ENCODE peak calls at places on chromosomes 3 and 15, in six cellular contexts. A is HFFc6; K is CD4-positive, alpha-beta T cell; G is endothelial cell; Z is astrocyte of the spinal cord; Q is RWPE1. V is an unnamed sample.

GRCh38 chr15:33448961-33449611 is 138.3 kb downstream of the RYR3 start:
- DNase-seq in A (no peak), K (no peak), G (no peak), Z (no peak), Q (peak), V (no peak)

GRCh38 chr3:134971359-134971758 is 176.3 kb downstream of the EPHB1 start:
- DNase-seq in A (no peak), K (no peak), G (no peak), Z (no peak), Q (no peak), V (no peak)

GRCh38 chr3:99509224-99509623 is 129.2 kb upstream of the COL8A1 start:
- DNase-seq in A (peak), K (no peak), G (no peak), Z (peak), Q (no peak), V (no peak)

GRCh38 chr3:12935023-12935860 is 93.9 kb upstream of the RPL32 start:
- DNase-seq in A (no peak), K (no peak), G (no peak), Z (no peak), Q (no peak), V (no peak)

GRCh38 chr3:187943677-187944390 is 198.6 kb upstream of the BCL6 start:
- DNase-seq in A (no peak), K (no peak), G (no peak), Z (peak), Q (peak), V (peak)

GRCh38 chr3:172145287-172145686 is 105.9 kb downstream of the FNDC3B start:
- DNase-seq in A (no peak), K (no peak), G (no peak), Z (no peak), Q (no peak), V (no peak)

GRCh38 chr15:32919749-32920414 is 202.1 kb downstream of the GREM1 start:
- DNase-seq in A (peak), K (no peak), G (no peak), Z (peak), Q (no peak), V (no peak)

GRCh38 chr3:165544432-165544831 is 292.8 kb downstream of the BCHE start:
- DNase-seq in A (no peak), K (no peak), G (no peak), Z (no peak), Q (no peak), V (no peak)

GRCh38 chr3:177236704-177237103 is 39.4 kb upstream of the TBL1XR1 start:
- DNase-seq in A (no peak), K (no peak), G (no peak), Z (no peak), Q (no peak), V (no peak)

GRCh38 chr3:187261541-187261969 is 30.0 kb downstream of the MASP1 start:
- DNase-seq in A (peak), K (no peak), G (no peak), Z (peak), Q (no peak), V (no peak)

GRCh38 chr3:193852901-193853300 is 259.9 kb downstream of the OPA1 start:
- DNase-seq in A (no peak), K (no peak), G (no peak), Z (peak), Q (no peak), V (no peak)

GRCh38 chr3:113952921-113953320 is 5.1 kb downstream of the ZDHHC23 start:
- DNase-seq in A (no peak), K (no peak), G (no peak), Z (no peak), Q (no peak), V (no peak)

GRCh38 chr15:90860942-90861675 is 7.3 kb upstream of the FURIN start:
- DNase-seq in A (no peak), K (no peak), G (no peak), Z (peak), Q (peak), V (no peak)

GRCh38 chr15:33737687-33738606 is 230.3 kb upstream of the CHRM5 start:
- DNase-seq in A (peak), K (peak), G (peak), Z (peak), Q (peak), V (no peak)

GRCh38 chr3:30500666-30501399 is 105.6 kb upstream of the TGFBR2 start:
- DNase-seq in A (no peak), K (no peak), G (no peak), Z (no peak), Q (no peak), V (no peak)

GRCh38 chr3:161558256-161558655 is 61.6 kb downstream of the OTOL1 start:
- DNase-seq in A (no peak), K (no peak), G (no peak), Z (peak), Q (no peak), V (no peak)

GRCh38 chr3:170154569-170155143 is 26.9 kb downstream of the PHC3 start:
- DNase-seq in A (no peak), K (no peak), G (no peak), Z (no peak), Q (no peak), V (no peak)

GRCh38 chr15:78093242-78094020 is 1.1 kb downstream of the SH2D7 start:
- DNase-seq in A (peak), K (no peak), G (no peak), Z (peak), Q (no peak), V (peak)

GRCh38 chr3:39288300-39288808 is 8.5 kb upstream of the CX3CR1 start:
- DNase-seq in A (peak), K (peak), G (peak), Z (peak), Q (peak), V (peak)

GRCh38 chr3:18809640-18810305 is 338.5 kb upstream of the KCNH8 start:
- DNase-seq in A (no peak), K (no peak), G (no peak), Z (no peak), Q (no peak), V (no peak)

GRCh38 chr3:126474498-126475410 is 937 bp downstream of the ZXDC start:
- DNase-seq in A (peak), K (peak), G (peak), Z (peak), Q (no peak), V (peak)

GRCh38 chr3:23576379-23576959 is 229.3 kb upstream of the UBE2E1 start:
- DNase-seq in A (no peak), K (no peak), G (no peak), Z (no peak), Q (no peak), V (no peak)

GRCh38 chr3:18249126-18249525 is 176.0 kb downstream of the SATB1 start:
- DNase-seq in A (no peak), K (no peak), G (no peak), Z (peak), Q (no peak), V (no peak)

GRCh38 chr3:172709776-172710708 is 825 bp downstream of the NCEH1 start:
- DNase-seq in A (peak), K (no peak), G (peak), Z (no peak), Q (peak), V (peak)

GRCh38 chr3:153911111-153911510 is 210.1 kb upstream of the ARHGEF26 start:
- DNase-seq in A (no peak), K (no peak), G (no peak), Z (no peak), Q (no peak), V (no peak)

GRCh38 chr15:33098082-33099058 is 96.1 kb downstream of the FMN1 start:
- DNase-seq in A (peak), K (no peak), G (no peak), Z (peak), Q (peak), V (no peak)

GRCh38 chr15:67746022-67746421 is 79.3 kb upstream of the SKOR1 start:
- DNase-seq in A (no peak), K (no peak), G (no peak), Z (no peak), Q (peak), V (no peak)

GRCh38 chr3:190182418-190183043 is 61.8 kb upstream of the P3H2 start:
- DNase-seq in A (peak), K (no peak), G (no peak), Z (peak), Q (no peak), V (no peak)

GRCh38 chr15:76964157-76964556 is 30.8 kb upstream of the PSTPIP1 start:
- DNase-seq in A (no peak), K (no peak), G (no peak), Z (no peak), Q (no peak), V (no peak)

GRCh38 chr3:162586591-162586990 is 1090.0 kb downstream of the OTOL1 start:
- DNase-seq in A (no peak), K (no peak), G (no peak), Z (peak), Q (no peak), V (no peak)

GRCh38 chr15:64911317-64912186 is at the start of gene ANKDD1A:
- DNase-seq in A (no peak), K (peak), G (peak), Z (peak), Q (peak), V (peak)

GRCh38 chr15:57415559-57415958 is 39.3 kb downstream of the CGNL1 start:
- DNase-seq in A (no peak), K (no peak), G (no peak), Z (no peak), Q (no peak), V (no peak)

GRCh38 chr15:63255485-63255990 is 21.9 kb upstream of the APH1B start:
- DNase-seq in A (no peak), K (no peak), G (no peak), Z (no peak), Q (no peak), V (no peak)

GRCh38 chr3:140186421-140186920 is 251.5 kb downstream of the CLSTN2 start:
- DNase-seq in A (peak), K (no peak), G (no peak), Z (peak), Q (peak), V (no peak)

GRCh38 chr15:67366904-67367303 is 112.3 kb downstream of the IQCH start:
- DNase-seq in A (no peak), K (no peak), G (no peak), Z (no peak), Q (no peak), V (no peak)

GRCh38 chr15:71660501-71660900 is 149.9 kb upstream of the NR2E3 start:
- DNase-seq in A (no peak), K (no peak), G (no peak), Z (no peak), Q (no peak), V (no peak)

GRCh38 chr3:51777985-51778384 is 1.1 kb downstream of the IQCF6 start:
- DNase-seq in A (no peak), K (no peak), G (no peak), Z (no peak), Q (no peak), V (peak)

GRCh38 chr3:13085081-13085845 is 12.0 kb upstream of the IQSEC1 start:
- DNase-seq in A (no peak), K (no peak), G (no peak), Z (no peak), Q (no peak), V (no peak)

GRCh38 chr15:70419046-70419445 is 321.3 kb upstream of the TLE3 start:
- DNase-seq in A (no peak), K (no peak), G (no peak), Z (no peak), Q (no peak), V (no peak)
- TF ChIP-seq CTCF in A (no peak), K (no peak), G (no peak), Z (no peak), Q (no peak), V (no peak)

DNA sequence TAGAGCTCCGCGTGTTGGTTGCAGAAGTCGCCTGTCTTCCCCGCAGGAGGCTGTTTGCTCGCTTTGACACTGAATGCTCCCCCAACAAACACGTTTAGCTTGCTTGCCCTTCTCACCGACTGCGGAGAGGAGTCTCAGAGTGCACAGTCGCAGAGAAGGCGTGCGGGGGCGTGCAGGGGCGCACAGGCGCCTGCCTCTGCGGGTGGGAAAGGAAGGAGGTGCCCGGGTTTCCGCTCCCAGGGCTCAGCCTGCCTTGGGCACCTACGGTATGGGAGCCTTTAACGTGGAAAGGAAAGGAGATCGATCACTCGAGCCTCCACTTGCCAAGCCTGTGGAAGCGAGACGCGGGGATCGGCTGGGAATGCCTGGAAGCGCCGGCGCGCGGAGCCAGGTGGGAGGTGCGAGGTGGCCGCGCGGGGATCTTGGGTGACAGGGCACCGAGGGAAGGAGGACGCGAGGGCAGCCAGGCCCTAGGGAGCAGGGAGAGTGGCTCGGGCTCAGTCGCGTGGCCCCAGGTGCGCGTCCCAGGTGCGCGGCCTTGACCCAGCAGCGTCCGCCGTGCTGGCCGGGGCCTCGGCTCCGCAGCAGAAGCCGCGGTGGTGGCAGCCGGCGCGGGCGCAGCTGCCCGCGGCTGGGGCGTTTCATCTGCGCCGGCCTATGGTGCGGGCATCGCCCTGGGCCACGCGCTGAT is at the start of gene FAN1:
- DNase-seq in A (peak), K (peak), G (peak), Z (peak), Q (peak), V (peak)
- TF ChIP-seq CTCF in A (no peak), K (no peak), G (no peak), Z (no peak), Q (no peak), V (no peak)

DNA sequence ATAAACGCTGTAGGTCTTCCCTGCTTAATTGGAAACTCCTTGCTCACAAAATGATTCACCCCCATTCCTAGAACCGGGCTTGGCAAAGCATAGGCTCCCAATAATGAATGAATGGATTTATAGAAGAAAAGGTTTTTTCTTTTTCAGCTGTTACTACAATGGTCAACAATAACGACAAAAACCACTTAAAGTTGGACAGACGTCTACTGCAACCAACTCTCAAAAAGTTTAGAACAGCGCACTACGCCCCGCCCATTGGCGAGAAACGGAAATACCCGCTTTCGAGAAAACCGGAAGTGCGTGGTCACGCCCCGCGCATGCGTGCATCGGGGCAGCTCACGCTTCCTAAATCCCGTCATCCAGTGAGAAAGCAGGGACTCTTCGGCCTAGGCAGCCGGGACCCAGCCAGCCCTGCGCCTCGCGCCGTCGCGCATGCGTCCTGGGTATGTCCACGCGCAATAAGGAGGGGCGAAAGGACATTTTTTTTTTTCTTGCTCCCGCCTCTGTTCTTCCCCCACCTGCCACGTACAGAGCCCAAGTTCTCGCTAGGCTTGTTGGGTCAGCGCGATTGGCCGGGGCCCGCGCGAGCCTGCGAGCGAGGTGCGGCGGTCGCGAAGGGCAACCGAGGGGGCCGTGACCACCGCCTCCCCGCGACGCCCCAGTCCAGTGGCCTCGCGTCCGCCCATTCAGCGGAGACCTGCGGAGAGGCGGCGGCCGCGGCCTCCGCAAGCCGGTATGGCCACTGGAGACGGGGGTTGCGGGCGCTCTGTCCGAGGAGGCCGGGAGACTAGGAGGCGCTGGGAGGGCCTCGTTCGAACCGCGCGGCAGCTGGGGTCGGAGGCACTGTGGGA is at the start of gene TFG:
- DNase-seq in A (peak), K (peak), G (peak), Z (peak), Q (peak), V (peak)
- TF ChIP-seq CTCF in A (no peak), K (no peak), G (no peak), Z (no peak), Q (no peak), V (no peak)

GRCh38 chr3:50237754-50238548 is 1.9 kb downstream of the GNAI2 start:
- DNase-seq in A (peak), K (peak), G (peak), Z (peak), Q (peak), V (peak)
- TF ChIP-seq CTCF in A (no peak), K (no peak), G (no peak), Z (no peak), Q (no peak), V (no peak)

GRCh38 chr3:63230146-63230545 is 48.0 kb upstream of the SYNPR start:
- DNase-seq in A (no peak), K (no peak), G (no peak), Z (no peak), Q (no peak), V (no peak)

GRCh38 chr3:63231556-63231955 is 46.6 kb upstream of the SYNPR start:
- DNase-seq in A (no peak), K (no peak), G (no peak), Z (no peak), Q (no peak), V (no peak)

GRCh38 chr3:63232764-63233396 is 45.2 kb upstream of the SYNPR start:
- DNase-seq in A (peak), K (no peak), G (no peak), Z (peak), Q (no peak), V (no peak)

GRCh38 chr3:63228087-63228486 is 50.0 kb upstream of the SYNPR start:
- DNase-seq in A (no peak), K (no peak), G (no peak), Z (no peak), Q (no peak), V (no peak)

GRCh38 chr3:63228677-63229076 is 49.4 kb upstream of the SYNPR start:
- DNase-seq in A (peak), K (no peak), G (peak), Z (peak), Q (peak), V (no peak)
- TF ChIP-seq CTCF in A (peak), K (no peak), G (peak), Z (peak), Q (peak), V (peak)

GRCh38 chr3:123193448-123194101 is 8.2 kb upstream of the SEC22A start:
- DNase-seq in A (no peak), K (no peak), G (no peak), Z (no peak), Q (no peak), V (no peak)

GRCh38 chr3:123198352-123198751 is 3.4 kb upstream of the SEC22A start:
- DNase-seq in A (no peak), K (no peak), G (no peak), Z (no peak), Q (no peak), V (no peak)

DNA sequence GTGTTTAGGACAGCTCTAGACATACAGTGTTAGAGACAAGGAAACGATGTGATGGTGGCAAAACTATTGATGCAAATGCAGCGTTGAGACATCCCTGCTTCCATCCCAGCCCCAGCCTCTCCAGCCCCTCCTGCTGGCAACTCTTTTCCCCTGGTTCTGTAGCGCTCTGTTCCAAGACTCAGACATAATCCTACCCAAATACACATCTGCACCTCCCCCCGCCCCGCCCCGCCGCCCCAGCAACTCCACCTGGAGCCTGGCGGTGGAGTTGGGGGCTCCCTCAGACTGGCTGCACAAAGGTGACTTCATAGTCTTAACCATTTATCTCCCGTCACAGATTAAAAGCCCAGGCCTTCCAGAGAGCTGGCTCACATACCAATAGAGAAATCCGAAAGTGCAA is 7.2 kb upstream of the SEC22A start:
- DNase-seq in A (no peak), K (no peak), G (peak), Z (peak), Q (no peak), V (peak)
- TF ChIP-seq CTCF in A (peak), K (no peak), G (no peak), Z (peak), Q (no peak), V (peak)

GRCh38 chr3:81245505-81245904 is 515.9 kb downstream of the GBE1 start:
- DNase-seq in A (no peak), K (no peak), G (no peak), Z (no peak), Q (no peak), V (no peak)

GRCh38 chr3:81245043-81245442 is 516.4 kb downstream of the GBE1 start:
- DNase-seq in A (no peak), K (no peak), G (no peak), Z (peak), Q (no peak), V (no peak)

GRCh38 chr3:81244196-81244595 is 517.2 kb downstream of the GBE1 start:
- DNase-seq in A (no peak), K (no peak), G (no peak), Z (no peak), Q (no peak), V (no peak)

GRCh38 chr3:81237193-81237592 is 524.3 kb downstream of the GBE1 start:
- DNase-seq in A (no peak), K (no peak), G (no peak), Z (no peak), Q (no peak), V (no peak)

GRCh38 chr3:81242871-81243270 is 518.6 kb downstream of the GBE1 start:
- DNase-seq in A (peak), K (no peak), G (no peak), Z (peak), Q (peak), V (no peak)
- TF ChIP-seq CTCF in A (peak), K (no peak), G (peak), Z (peak), Q (peak), V (no peak)

GRCh38 chr15:87500240-87500639 is 756.3 kb downstream of the NTRK3 start:
- DNase-seq in A (no peak), K (no peak), G (no peak), Z (no peak), Q (no peak), V (no peak)
- TF ChIP-seq CTCF in A (no peak), K (no peak), G (no peak), Z (no peak), Q (no peak), V (no peak)